ENCODE peak calls at places on chromosomes 13 and 19, in ten cellular contexts. P is activated T-cell treated with anti-CD3 and anti-CD28 coated beads for 1 hour; G is testis; U is choroid plexus epithelial cell; M is GM23338; R is midbrain; W is stimulated activated CD4-positive, alpha-beta T cell treated with anti-CD3 and anti-CD28 coated beads, TNF-alpha, amount 100 ng/mL, for 24 hours; D is thoracic aorta; O is AG04450; B is stimulated activated CD8-positive, alpha-beta memory T cell treated with anti-CD3 and anti-CD28 coated beads, Interleukin-4, amount 100 ng/mL, for 1 hour. S is an unnamed sample.

GRCh38 chr19:2043864-2044708 is 7.0 kb downstream of the MKNK2 start:
- DNase-seq in P (no peak), G (no peak), U (no peak), M (no peak), R (no peak), W (no peak), D (no peak), O (no peak), B (no peak), S (no peak)

GRCh38 chr13:89490661-89491060 is 1819.5 kb downstream of the SLITRK5 start:
- DNase-seq in P (no peak), G (no peak), U (peak), M (no peak), R (no peak), W (no peak), D (no peak), O (no peak), B (no peak), S (no peak)

GRCh38 chr19:4304509-4305252 is at the start of gene FSD1:
- DNase-seq in P (peak), G (peak), U (peak), M (peak), R (peak), W (peak), D (no peak), O (no peak), B (no peak), S (peak)

GRCh38 chr13:99700468-99700867 is 199.2 kb downstream of the TM9SF2 start:
- DNase-seq in P (no peak), G (no peak), U (no peak), M (no peak), R (no peak), W (no peak), D (no peak), O (no peak), B (no peak), S (no peak)

GRCh38 chr19:29623726-29624488 is 17.8 kb downstream of the POP4 start:
- DNase-seq in P (no peak), G (no peak), U (no peak), M (no peak), R (no peak), W (peak), D (no peak), O (no peak), B (no peak), S (no peak)

GRCh38 chr19:1259206-1259872 is 9.8 kb upstream of the CIRBP start:
- DNase-seq in P (peak), G (no peak), U (peak), M (peak), R (peak), W (no peak), D (no peak), O (no peak), B (no peak), S (no peak)

GRCh38 chr19:43695985-43696729 is 19.7 kb upstream of the IRGC start:
- DNase-seq in P (no peak), G (no peak), U (no peak), M (no peak), R (no peak), W (no peak), D (no peak), O (no peak), B (no peak), S (no peak)

GRCh38 chr19:15944401-15944800 is 4.4 kb upstream of the OR10H4 start:
- DNase-seq in P (no peak), G (no peak), U (no peak), M (peak), R (no peak), W (no peak), D (no peak), O (no peak), B (no peak), S (no peak)

GRCh38 chr19:8143041-8143440 is 6.4 kb downstream of the FBN3 start:
- DNase-seq in P (no peak), G (no peak), U (no peak), M (no peak), R (no peak), W (no peak), D (no peak), O (no peak), B (no peak), S (no peak)

GRCh38 chr13:19178901-19179593 is 2.6 kb downstream of the TUBA3C start:
- DNase-seq in P (no peak), G (peak), U (no peak), M (no peak), R (no peak), W (no peak), D (no peak), O (no peak), B (no peak), S (no peak)

GRCh38 chr19:49403404-49404187 is 15.5 kb downstream of the KASH5 start:
- DNase-seq in P (no peak), G (no peak), U (peak), M (peak), R (no peak), W (no peak), D (no peak), O (no peak), B (no peak), S (no peak)

GRCh38 chr19:45767410-45767880 is 1.6 kb downstream of the SIX5 start:
- DNase-seq in P (no peak), G (peak), U (peak), M (peak), R (peak), W (no peak), D (no peak), O (peak), B (no peak), S (no peak)

GRCh38 chr13:47146136-47146535 is 249.3 kb upstream of the HTR2A start:
- DNase-seq in P (no peak), G (no peak), U (peak), M (no peak), R (no peak), W (no peak), D (no peak), O (peak), B (no peak), S (no peak)

GRCh38 chr13:46543307-46543706 is 9.7 kb upstream of the LRCH1 start:
- DNase-seq in P (no peak), G (no peak), U (no peak), M (no peak), R (no peak), W (no peak), D (no peak), O (no peak), B (no peak), S (no peak)

GRCh38 chr13:24679686-24680085 is 522 bp upstream of the ATP12A start:
- DNase-seq in P (no peak), G (no peak), U (no peak), M (no peak), R (no peak), W (no peak), D (no peak), O (no peak), B (no peak), S (no peak)

GRCh38 chr19:21022996-21023395 is 2.5 kb downstream of the ZNF430 start:
- DNase-seq in P (no peak), G (no peak), U (peak), M (no peak), R (no peak), W (no peak), D (no peak), O (no peak), B (no peak), S (no peak)

GRCh38 chr19:1925544-1925943 is 15.4 kb upstream of the CSNK1G2 start:
- DNase-seq in P (no peak), G (no peak), U (no peak), M (no peak), R (no peak), W (no peak), D (no peak), O (no peak), B (no peak), S (no peak)

GRCh38 chr13:30718661-30719520 is 16.5 kb upstream of the ALOX5AP start:
- DNase-seq in P (no peak), G (no peak), U (peak), M (no peak), R (no peak), W (no peak), D (no peak), O (peak), B (no peak), S (no peak)

GRCh38 chr19:19743176-19743575 is 10.3 kb upstream of the ZNF14 start:
- DNase-seq in P (no peak), G (no peak), U (no peak), M (no peak), R (no peak), W (no peak), D (no peak), O (no peak), B (no peak), S (no peak)

GRCh38 chr19:13681509-13681908 is 82.8 kb upstream of the MRI1 start:
- DNase-seq in P (no peak), G (no peak), U (no peak), M (no peak), R (no peak), W (no peak), D (no peak), O (no peak), B (no peak), S (no peak)

GRCh38 chr13:111006508-111007031 is 91.7 kb upstream of the ANKRD10 start:
- DNase-seq in P (no peak), G (peak), U (peak), M (peak), R (no peak), W (no peak), D (peak), O (no peak), B (no peak), S (no peak)

GRCh38 chr19:14550201-14550754 is 20.9 kb downstream of the TECR start:
- DNase-seq in P (no peak), G (peak), U (peak), M (no peak), R (no peak), W (no peak), D (no peak), O (no peak), B (no peak), S (no peak)

GRCh38 chr13:64917566-64917965 is 2312.6 kb downstream of the PCDH9 start:
- DNase-seq in P (no peak), G (no peak), U (no peak), M (no peak), R (no peak), W (no peak), D (no peak), O (no peak), B (no peak), S (no peak)

GRCh38 chr13:42151781-42152180 is 103.3 kb downstream of the DGKH start:
- DNase-seq in P (no peak), G (no peak), U (no peak), M (no peak), R (no peak), W (no peak), D (no peak), O (no peak), B (no peak), S (no peak)

GRCh38 chr19:43525836-43526771 is 897 bp downstream of the ETHE1 start:
- DNase-seq in P (no peak), G (no peak), U (no peak), M (peak), R (no peak), W (no peak), D (no peak), O (no peak), B (no peak), S (peak)

GRCh38 chr13:70809588-70809987 is 701.3 kb upstream of the KLHL1 start:
- DNase-seq in P (no peak), G (no peak), U (no peak), M (peak), R (no peak), W (no peak), D (no peak), O (no peak), B (no peak), S (no peak)

GRCh38 chr13:79522583-79522982 is 41.6 kb downstream of the NDFIP2 start:
- DNase-seq in P (no peak), G (no peak), U (peak), M (no peak), R (no peak), W (no peak), D (no peak), O (no peak), B (no peak), S (no peak)

GRCh38 chr13:90197722-90198121 is 1149.8 kb upstream of the MIR17HG start:
- DNase-seq in P (no peak), G (no peak), U (peak), M (no peak), R (no peak), W (no peak), D (no peak), O (no peak), B (no peak), S (no peak)

GRCh38 chr19:9793051-9793591 is 24.6 kb upstream of the ZNF846 start:
- DNase-seq in P (peak), G (peak), U (peak), M (peak), R (peak), W (peak), D (peak), O (no peak), B (peak), S (no peak)